ENCODE peak calls at places on chromosomes 7 and 10, in five cellular contexts. V is stimulated activated CD4-positive, alpha-beta T cell treated with anti-CD3 and anti-CD28 coated beads, Interleukin-2, amount 100 ng/mL, for 24 hours; G is DND-41; I is endothelial cell; P is naive thymus-derived CD4-positive, alpha-beta T cell. S is an unnamed sample.

GRCh38 chr10:35924726-35925125 is 282.6 kb upstream of the FZD8 start:
- DNase-seq in I (no peak), P (no peak), V (no peak), G (no peak), S (no peak)

GRCh38 chr7:110830778-110831177 is 260.1 kb upstream of the LRRN3 start:
- DNase-seq in V (no peak), P (no peak), I (no peak), G (no peak), S (no peak)

GRCh38 chr7:46705416-46706255 is 784.6 kb upstream of the IGFBP3 start:
- DNase-seq in P (no peak), V (no peak), G (no peak), I (no peak), S (no peak)

GRCh38 chr7:26005683-26006410 is 146.2 kb upstream of the NFE2L3 start:
- DNase-seq in P (no peak), V (no peak), G (no peak), I (no peak), S (no peak)

GRCh38 chr10:18204050-18204449 is 63.8 kb downstream of the CACNB2 start:
- DNase-seq in P (no peak), G (no peak), V (no peak), I (no peak), S (no peak)

GRCh38 chr7:15854841-15855576 is 168.5 kb upstream of the MEOX2 start:
- DNase-seq in I (no peak), G (no peak), P (no peak), V (no peak), S (no peak)

GRCh38 chr7:94561841-94562514 is 52.4 kb downstream of the CASD1 start:
- DNase-seq in G (no peak), I (no peak), P (no peak), V (no peak), S (no peak)

GRCh38 chr7:137578541-137578940 is 235.0 kb upstream of the PTN start:
- DNase-seq in P (no peak), V (no peak), I (no peak), G (no peak), S (no peak)

GRCh38 chr7:154953006-154953684 is 49.8 kb downstream of the PAXIP1 start:
- DNase-seq in V (peak; percentile 77), I (peak; percentile 76), G (peak; percentile 52), P (peak; percentile 41), S (peak; percentile 63)

GRCh38 chr7:21767300-21767900 is 178.3 kb downstream of the CDCA7L start:
- DNase-seq in G (peak; percentile 28), P (no peak), V (peak; percentile 17), I (peak; percentile 49), S (peak; percentile 29)

GRCh38 chr10:16828114-16828568 is 10.9 kb upstream of the RSU1 start:
- DNase-seq in I (peak; percentile 69), V (peak; percentile 70), P (peak; percentile 22), G (peak; percentile 67), S (peak; percentile 65)

GRCh38 chr10:44952779-44953231 is 6.8 kb upstream of the RASSF4 start:
- DNase-seq in P (no peak), I (no peak), G (no peak), V (no peak), S (peak; percentile 3)

GRCh38 chr7:34067406-34067805 is 162.1 kb downstream of the BMPER start:
- DNase-seq in G (no peak), P (no peak), V (no peak), I (no peak), S (no peak)

GRCh38 chr7:17095001-17095574 is 203.4 kb upstream of the AHR start:
- DNase-seq in I (no peak), V (no peak), P (no peak), G (peak; percentile 30), S (no peak)

GRCh38 chr10:97481071-97481470 is 17.2 kb downstream of the MMS19 start:
- DNase-seq in G (no peak), V (no peak), I (no peak), P (no peak), S (no peak)

GRCh38 chr10:102157224-102157623 is 5.0 kb downstream of the NOLC1 start:
- DNase-seq in I (no peak), P (no peak), V (no peak), G (no peak), S (no peak)

GRCh38 chr10:49369216-49370162 is 26.4 kb downstream of the DRGX start:
- DNase-seq in G (no peak), V (no peak), I (no peak), P (no peak), S (no peak)

GRCh38 chr10:121406823-121407545 is 191.3 kb downstream of the FGFR2 start:
- DNase-seq in P (no peak), G (no peak), V (no peak), I (no peak), S (no peak)

GRCh38 chr10:71753091-71753959 is 20.0 kb downstream of the VSIR start:
- DNase-seq in V (no peak), P (no peak), G (no peak), I (no peak), S (no peak)

GRCh38 chr10:58573970-58574538 is 61.4 kb downstream of the BICC1 start:
- DNase-seq in G (no peak), P (no peak), V (no peak), I (no peak), S (no peak)

GRCh38 chr7:44045226-44046014 is 918 bp downstream of the DBNL start:
- DNase-seq in P (no peak), I (no peak), G (no peak), V (no peak), S (no peak)

S was measured in activated CD4-positive, alpha-beta memory T cell treated with anti-CD3 and anti-CD28 coated beads, Interleukin-2, amount 10 ng/mL, durations not matched to agents 7 days and 5 days.